ENCODE peak calls at places on chromosomes 6 and 20, in ten cellular contexts. D is prostate gland, Y is H1, Z is spleen, A is GM23338, G is breast epithelium, M is transverse colon, B is stomach, X is SK-N-SH, H is HepG2. O is an unnamed sample.
A peak's percentile ranks its signal among the peaks of the same experiment; 100 is the strongest.

GRCh38 chr6:83696674-83697073 is 12.2 kb downstream of the SNAP91 start:
- DNase-seq in Y (no peak), H (no peak), G (no peak), A (no peak), D (no peak), X (no peak), M (no peak), Z (no peak), B (no peak), O (no peak)

GRCh38 chr6:117311310-117311709 is 46.0 kb downstream of the VGLL2 start:
- DNase-seq in Y (no peak), X (no peak), G (no peak), H (no peak), Z (no peak), B (no peak), D (no peak), A (no peak), M (no peak), O (no peak)

GRCh38 chr6:15763827-15764226 is 101.0 kb upstream of the DTNBP1 start:
- DNase-seq in A (peak; percentile 16), G (no peak), H (peak; percentile 55), Y (no peak), D (no peak), B (no peak), M (peak; percentile 71), Z (no peak), X (no peak), O (peak; percentile 31)

GRCh38 chr6:3966426-3966825 is 112.5 kb downstream of the FAM217A start:
- DNase-seq in H (no peak), B (no peak), X (no peak), G (no peak), A (no peak), M (no peak), D (no peak), Y (no peak), Z (no peak), O (no peak)

GRCh38 chr6:161058746-161059145 is 67.2 kb downstream of the MAP3K4 start:
- DNase-seq in G (no peak), Z (no peak), D (no peak), X (no peak), M (no peak), B (no peak), Y (no peak), A (no peak), H (no peak), O (no peak)

GRCh38 chr6:132210886-132211563 is 190.2 kb downstream of the MOXD1 start:
- DNase-seq in Z (no peak), B (no peak), A (no peak), Y (no peak), H (no peak), X (no peak), M (no peak), G (no peak), D (no peak), O (no peak)

GRCh38 chr6:43254138-43254817 is 11.0 kb downstream of the TTBK1 start:
- DNase-seq in A (no peak), G (no peak), X (no peak), Z (peak; percentile 68), H (no peak), Y (peak; percentile 43), B (no peak), D (no peak), M (no peak), O (no peak)

GRCh38 chr20:32605167-32605656 is 20.1 kb upstream of the NOL4L start:
- DNase-seq in B (no peak), A (peak; percentile 44), X (no peak), G (no peak), Z (no peak), D (no peak), Y (no peak), H (no peak), M (peak; percentile 37), O (no peak)

GRCh38 chr6:6699741-6700367 is 111.3 kb downstream of the LY86 start:
- DNase-seq in H (no peak), M (peak; percentile 93), A (peak; percentile 49), Z (no peak), B (peak; percentile 86), G (peak; percentile 70), D (peak; percentile 75), Y (no peak), X (peak; percentile 28), O (no peak)

GRCh38 chr20:62689861-62690644 is 18.6 kb upstream of the NTSR1 start:
- DNase-seq in B (no peak), A (no peak), D (no peak), H (no peak), X (no peak), Y (no peak), M (no peak), Z (no peak), G (no peak), O (no peak)

GRCh38 chr20:51854912-51855311 is 52.6 kb upstream of the SALL4 start:
- DNase-seq in A (no peak), Z (no peak), Y (no peak), G (no peak), M (no peak), H (no peak), B (no peak), D (no peak), X (no peak), O (no peak)

GRCh38 chr20:34560141-34560523 is 1.6 kb downstream of the MAP1LC3A start:
- DNase-seq in B (no peak), H (no peak), Z (peak; percentile 75), G (no peak), X (no peak), Y (no peak), M (no peak), A (no peak), D (no peak), O (no peak)

GRCh38 chr20:21361266-21361665 is 36.1 kb downstream of the NKX2-4 start:
- DNase-seq in A (no peak), G (no peak), H (no peak), Z (no peak), B (no peak), D (no peak), X (no peak), Y (no peak), M (no peak), O (no peak)

GRCh38 chr6:23175391-23175790 is 606.0 kb downstream of the HDGFL1 start:
- DNase-seq in Y (no peak), H (no peak), Z (no peak), G (no peak), X (no peak), B (no peak), A (no peak), M (no peak), D (no peak), O (no peak)
- H3K4me3 ChIP-seq in Y (no peak overlapping the region), H (no peak overlapping the region), Z (no peak overlapping the region), G (no peak overlapping the region), X (no peak overlapping the region), B (no peak overlapping the region), A (no peak overlapping the region), M (no peak overlapping the region), D (no peak overlapping the region), O (no peak overlapping the region)

GRCh38 chr6:105135907-105136432 is 43.8 kb downstream of the POPDC3 start:
- DNase-seq in G (no peak), M (no peak), D (no peak), Z (no peak), B (no peak), A (peak; percentile 36), Y (no peak), X (no peak), H (no peak), O (no peak)
- TF ChIP-seq CTCF in G (no peak), M (no peak), D (no peak), Z (no peak), B (no peak), A (no peak), Y (no peak), X (no peak), H (no peak), O (no peak)

GRCh38 chr6:9233686-9234085 is 798.3 kb upstream of the SLC35B3 start:
- DNase-seq in Y (no peak), D (no peak), X (no peak), A (no peak), M (no peak), G (no peak), H (no peak), B (no peak), Z (no peak), O (no peak)
- TF ChIP-seq POLR2AphosphoS5 in Y (no peak), D (no peak), X (no peak), A (no peak), M (no peak), G (no peak), H (no peak), B (no peak), Z (no peak), O (no peak)

GRCh38 chr6:163197839-163198238 is 216.7 kb upstream of the QKI start:
- DNase-seq in Y (no peak), X (no peak), B (no peak), G (no peak), D (no peak), Z (no peak), A (no peak), M (no peak), H (no peak), O (no peak)
- H3K4me3 ChIP-seq in Y (no peak overlapping the region), X (no peak overlapping the region), B (no peak overlapping the region), G (no peak overlapping the region), D (no peak overlapping the region), Z (no peak overlapping the region), A (no peak overlapping the region), M (no peak overlapping the region), H (no peak overlapping the region), O (no peak overlapping the region)

DNA sequence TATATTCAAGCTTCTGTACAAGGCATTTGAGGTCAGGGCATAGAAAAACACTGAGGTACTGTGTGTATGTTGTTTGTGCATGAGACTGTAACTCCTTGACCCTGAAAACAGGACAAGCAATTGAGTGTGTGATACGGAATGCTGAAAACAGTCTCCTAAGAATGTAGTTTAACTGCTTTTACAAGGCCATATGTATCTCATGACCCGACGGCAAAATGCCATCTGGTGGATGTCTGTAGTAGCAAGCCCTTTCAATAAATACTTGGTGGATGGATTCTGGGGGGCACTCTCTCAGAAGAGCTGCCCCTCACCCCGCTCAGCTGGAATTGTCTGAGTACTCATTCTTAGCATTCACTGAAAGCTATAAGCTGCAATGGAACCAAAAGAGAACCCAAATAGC is 69.3 kb upstream of the EYS start:
- DNase-seq in Y (no peak), G (no peak), M (no peak), A (peak; percentile 74), B (no peak), D (no peak), Z (no peak), X (no peak), H (no peak), O (no peak)
- TF ChIP-seq CTCF in Y (no peak), G (no peak), M (peak; percentile 24), A (peak; percentile 56), B (no peak), D (no peak), Z (no peak), X (no peak), H (peak; percentile 23), O (no peak)

O was measured in esophagus muscularis mucosa.